ENCODE peak calls at places on chromosomes 4 and X, in six cellular contexts. One of them, this sample, is unnamed. For H3K9me3, the result is how much of the 10 kb centered on the place peaks cover.

GRCh38 chr4:183014361-183015084 is 84.5 kb upstream of the WWC2 start:
- DNase-seq in CD8-positive, alpha-beta T cell: no peak
- DNase-seq in lung: no peak
- DNase-seq in HAP-1: no peak
- DNase-seq in OCI-LY7: no peak
- DNase-seq in cardiac muscle cell: peak
- DNase-seq in this sample: no peak

GRCh38 chr4:80097395-80098177 is 24.6 kb upstream of the ANTXR2 start:
- DNase-seq in CD8-positive, alpha-beta T cell: no peak
- DNase-seq in lung: no peak
- DNase-seq in HAP-1: no peak
- DNase-seq in OCI-LY7: no peak
- DNase-seq in cardiac muscle cell: no peak
- DNase-seq in this sample: no peak

GRCh38 chr4:69610484-69610883 is 29.0 kb downstream of the UGT2A2 start:
- DNase-seq in CD8-positive, alpha-beta T cell: no peak
- DNase-seq in lung: no peak
- DNase-seq in HAP-1: no peak
- DNase-seq in OCI-LY7: no peak
- DNase-seq in cardiac muscle cell: no peak
- DNase-seq in this sample: no peak

GRCh38 chr4:3766207-3766790 is at the start of gene ADRA2C:
- DNase-seq in CD8-positive, alpha-beta T cell: no peak
- DNase-seq in lung: no peak
- DNase-seq in HAP-1: no peak
- DNase-seq in OCI-LY7: no peak
- DNase-seq in cardiac muscle cell: peak
- DNase-seq in this sample: peak

GRCh38 chr4:87973283-87974169 is 2.0 kb upstream of the SPP1 start:
- DNase-seq in CD8-positive, alpha-beta T cell: peak
- DNase-seq in lung: no peak
- DNase-seq in HAP-1: peak
- DNase-seq in OCI-LY7: peak
- DNase-seq in cardiac muscle cell: peak
- DNase-seq in this sample: peak

GRCh38 chrX:24550166-24550565 is 85.1 kb downstream of the PDK3 start:
- DNase-seq in CD8-positive, alpha-beta T cell: no peak
- DNase-seq in lung: no peak
- DNase-seq in HAP-1: no peak
- DNase-seq in OCI-LY7: no peak
- DNase-seq in cardiac muscle cell: no peak
- DNase-seq in this sample: no peak

GRCh38 chrX:8721536-8721935 is 10.4 kb downstream of the ANOS1 start:
- DNase-seq in CD8-positive, alpha-beta T cell: no peak
- DNase-seq in lung: no peak
- DNase-seq in HAP-1: no peak
- DNase-seq in OCI-LY7: no peak
- DNase-seq in cardiac muscle cell: peak
- DNase-seq in this sample: no peak

GRCh38 chrX:7876957-7877356 is 34.0 kb downstream of the VCX start:
- DNase-seq in CD8-positive, alpha-beta T cell: no peak
- DNase-seq in lung: no peak
- DNase-seq in HAP-1: no peak
- DNase-seq in OCI-LY7: no peak
- DNase-seq in cardiac muscle cell: no peak
- DNase-seq in this sample: no peak

GRCh38 chr4:183798249-183798920 is 106.7 kb upstream of the STOX2 start:
- DNase-seq in CD8-positive, alpha-beta T cell: no peak
- DNase-seq in lung: peak
- DNase-seq in HAP-1: peak
- DNase-seq in OCI-LY7: no peak
- DNase-seq in cardiac muscle cell: peak
- DNase-seq in this sample: no peak

GRCh38 chr4:142817442-142817841 is 28.7 kb downstream of the INPP4B start:
- DNase-seq in CD8-positive, alpha-beta T cell: no peak
- DNase-seq in lung: no peak
- DNase-seq in HAP-1: no peak
- DNase-seq in OCI-LY7: no peak
- DNase-seq in cardiac muscle cell: no peak
- DNase-seq in this sample: no peak

GRCh38 chr4:184148871-184149637 is 68.6 kb downstream of the ENPP6 start:
- DNase-seq in CD8-positive, alpha-beta T cell: no peak
- DNase-seq in lung: no peak
- DNase-seq in HAP-1: no peak
- DNase-seq in OCI-LY7: no peak
- DNase-seq in cardiac muscle cell: no peak
- DNase-seq in this sample: no peak

GRCh38 chr4:95289028-95289634 is 259.6 kb downstream of the UNC5C start:
- DNase-seq in CD8-positive, alpha-beta T cell: no peak
- DNase-seq in lung: no peak
- DNase-seq in HAP-1: no peak
- DNase-seq in OCI-LY7: peak
- DNase-seq in cardiac muscle cell: no peak
- DNase-seq in this sample: no peak

GRCh38 chr4:2866891-2867290 is 23.2 kb downstream of the ADD1 start:
- DNase-seq in CD8-positive, alpha-beta T cell: no peak
- DNase-seq in lung: no peak
- DNase-seq in HAP-1: no peak
- DNase-seq in OCI-LY7: no peak
- DNase-seq in cardiac muscle cell: no peak
- DNase-seq in this sample: no peak

GRCh38 chr4:141307241-141307689 is 86.6 kb downstream of the ZNF330 start:
- DNase-seq in CD8-positive, alpha-beta T cell: peak
- DNase-seq in lung: peak
- DNase-seq in HAP-1: peak
- DNase-seq in OCI-LY7: peak
- DNase-seq in cardiac muscle cell: peak
- DNase-seq in this sample: peak

GRCh38 chr4:97656034-97656720 is 487.1 kb downstream of the STPG2 start:
- DNase-seq in CD8-positive, alpha-beta T cell: no peak
- DNase-seq in lung: no peak
- DNase-seq in HAP-1: no peak
- DNase-seq in OCI-LY7: no peak
- DNase-seq in cardiac muscle cell: no peak
- DNase-seq in this sample: no peak

DNA sequence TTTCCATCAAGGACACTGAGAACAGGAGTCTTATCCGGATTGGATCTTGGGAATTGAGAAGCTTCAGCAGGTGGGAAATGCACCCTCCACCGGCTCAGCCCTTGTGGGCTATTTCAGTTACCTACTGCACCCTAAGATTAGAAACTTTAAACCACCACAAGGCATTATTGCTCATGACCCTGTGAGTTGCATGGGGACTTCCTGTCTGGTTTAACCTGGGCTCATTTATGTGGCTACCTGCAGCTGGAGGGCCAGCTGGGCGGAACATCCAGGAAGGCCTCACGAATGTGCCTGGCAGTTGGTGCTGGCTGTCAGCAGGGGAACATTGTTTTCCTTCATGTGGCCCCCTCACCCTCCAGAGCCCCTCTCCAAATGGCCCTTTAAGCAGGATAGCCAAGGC is 164.1 kb downstream of the DEFB131A start:
- DNase-seq in CD8-positive, alpha-beta T cell: no peak
- DNase-seq in lung: no peak
- DNase-seq in HAP-1: no peak
- DNase-seq in OCI-LY7: peak
- DNase-seq in cardiac muscle cell: no peak
- DNase-seq in this sample: no peak
- H3K9me3 ChIP-seq in CD8-positive, alpha-beta T cell: under half
- H3K9me3 ChIP-seq in lung: under half
- H3K9me3 ChIP-seq in HAP-1: under half
- H3K9me3 ChIP-seq in OCI-LY7: under half
- H3K9me3 ChIP-seq in cardiac muscle cell: under half
- H3K9me3 ChIP-seq in this sample: under half

GRCh38 chr4:41751325-41752061 is 3.0 kb upstream of the PHOX2B start:
- DNase-seq in CD8-positive, alpha-beta T cell: no peak
- DNase-seq in lung: no peak
- DNase-seq in HAP-1: no peak
- DNase-seq in OCI-LY7: no peak
- DNase-seq in cardiac muscle cell: no peak
- DNase-seq in this sample: no peak
- H3K9me3 ChIP-seq in CD8-positive, alpha-beta T cell: under half
- H3K9me3 ChIP-seq in lung: under half
- H3K9me3 ChIP-seq in HAP-1: under half
- H3K9me3 ChIP-seq in OCI-LY7: under half
- H3K9me3 ChIP-seq in cardiac muscle cell: under half
- H3K9me3 ChIP-seq in this sample: under half

DNA sequence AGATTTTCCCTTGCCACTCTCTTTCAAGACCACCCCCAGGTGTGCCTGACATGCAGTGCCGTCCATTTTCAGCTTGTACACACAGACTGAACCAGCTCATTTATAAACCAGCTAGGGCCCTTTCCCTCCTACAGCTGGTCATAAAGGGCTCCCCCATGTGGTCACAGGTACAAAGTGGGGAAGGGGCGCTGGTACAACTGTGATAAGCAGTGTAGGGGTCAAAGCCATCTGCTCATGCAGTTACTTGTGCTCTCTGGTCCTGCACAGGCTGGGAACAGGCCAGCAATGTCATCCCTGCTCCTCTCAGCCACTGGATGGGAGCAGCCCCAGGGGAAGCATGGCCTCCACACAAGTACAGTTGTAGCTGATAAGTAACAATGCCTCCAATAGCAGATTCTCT is 20.6 kb downstream of the GABRQ start:
- DNase-seq in CD8-positive, alpha-beta T cell: no peak
- DNase-seq in lung: no peak
- DNase-seq in HAP-1: no peak
- DNase-seq in OCI-LY7: no peak
- DNase-seq in cardiac muscle cell: peak
- DNase-seq in this sample: no peak
- H3K9me3 ChIP-seq in CD8-positive, alpha-beta T cell: under half
- H3K9me3 ChIP-seq in lung: under half
- H3K9me3 ChIP-seq in HAP-1: under half
- H3K9me3 ChIP-seq in OCI-LY7: under half
- H3K9me3 ChIP-seq in cardiac muscle cell: under half
- H3K9me3 ChIP-seq in this sample: under half

DNA sequence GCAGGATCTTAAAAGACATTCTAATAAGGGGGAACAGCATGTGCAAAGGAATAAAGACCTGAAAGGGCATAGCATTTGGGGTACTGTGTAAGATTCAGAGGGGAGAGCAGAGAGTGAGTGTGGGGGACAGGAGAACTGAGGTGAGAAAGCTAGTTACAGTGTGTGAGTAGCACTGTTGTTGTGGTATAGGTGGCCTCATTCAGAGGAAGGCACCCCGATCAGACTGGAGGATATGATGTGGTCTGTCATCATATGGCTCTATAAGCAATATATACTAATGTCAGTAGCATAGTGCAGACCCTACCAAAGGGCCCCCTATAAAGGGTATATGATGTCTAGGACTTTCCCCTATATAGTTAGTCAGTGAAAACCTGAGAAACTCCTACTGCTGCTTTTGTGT is 175.8 kb downstream of the FMR1NB start:
- DNase-seq in CD8-positive, alpha-beta T cell: no peak
- DNase-seq in lung: no peak
- DNase-seq in HAP-1: no peak
- DNase-seq in OCI-LY7: no peak
- DNase-seq in cardiac muscle cell: no peak
- DNase-seq in this sample: no peak
- H3K9me3 ChIP-seq in CD8-positive, alpha-beta T cell: under half
- H3K9me3 ChIP-seq in lung: under half
- H3K9me3 ChIP-seq in HAP-1: under half
- H3K9me3 ChIP-seq in OCI-LY7: under half
- H3K9me3 ChIP-seq in cardiac muscle cell: under half
- H3K9me3 ChIP-seq in this sample: under half

DNA sequence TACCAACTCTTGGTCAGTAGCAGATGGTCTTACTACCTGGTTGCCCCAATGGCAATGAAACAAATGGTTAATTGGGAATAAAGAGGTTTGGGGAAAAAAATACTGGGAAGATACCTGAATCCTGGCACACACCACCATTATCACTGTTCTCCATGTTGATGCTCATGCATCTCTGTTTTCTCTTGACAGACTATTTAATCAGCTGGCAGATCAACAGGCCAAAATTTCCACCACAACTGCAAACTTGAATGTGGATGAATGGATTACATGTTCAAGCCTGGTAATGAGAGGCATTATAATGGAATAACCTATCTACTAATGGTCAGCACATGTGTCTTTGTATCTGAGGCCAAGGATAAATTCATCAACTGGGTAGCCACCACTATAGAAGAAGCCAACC is 45.7 kb downstream of the ZNF721 start:
- DNase-seq in CD8-positive, alpha-beta T cell: no peak
- DNase-seq in lung: no peak
- DNase-seq in HAP-1: no peak
- DNase-seq in OCI-LY7: no peak
- DNase-seq in cardiac muscle cell: no peak
- DNase-seq in this sample: no peak
- H3K9me3 ChIP-seq in CD8-positive, alpha-beta T cell: half or more
- H3K9me3 ChIP-seq in lung: under half
- H3K9me3 ChIP-seq in HAP-1: half or more
- H3K9me3 ChIP-seq in OCI-LY7: half or more
- H3K9me3 ChIP-seq in cardiac muscle cell: under half
- H3K9me3 ChIP-seq in this sample: under half

GRCh38 chrX:48059296-48059639 is 12.2 kb downstream of the ZNF630 start:
- DNase-seq in CD8-positive, alpha-beta T cell: no peak
- DNase-seq in lung: no peak
- DNase-seq in HAP-1: no peak
- DNase-seq in OCI-LY7: no peak
- DNase-seq in cardiac muscle cell: no peak
- DNase-seq in this sample: no peak

GRCh38 chrX:48064261-48064660 is 7.2 kb downstream of the ZNF630 start:
- DNase-seq in CD8-positive, alpha-beta T cell: no peak
- DNase-seq in lung: no peak
- DNase-seq in HAP-1: no peak
- DNase-seq in OCI-LY7: no peak
- DNase-seq in cardiac muscle cell: no peak
- DNase-seq in this sample: no peak

GRCh38 chrX:48058621-48059295 is 12.7 kb downstream of the ZNF630 start:
- DNase-seq in CD8-positive, alpha-beta T cell: no peak
- DNase-seq in lung: no peak
- DNase-seq in HAP-1: no peak
- DNase-seq in OCI-LY7: no peak
- DNase-seq in cardiac muscle cell: no peak
- DNase-seq in this sample: no peak
- H3K9me3 ChIP-seq in CD8-positive, alpha-beta T cell: under half
- H3K9me3 ChIP-seq in lung: under half
- H3K9me3 ChIP-seq in HAP-1: under half
- H3K9me3 ChIP-seq in OCI-LY7: under half
- H3K9me3 ChIP-seq in cardiac muscle cell: under half
- H3K9me3 ChIP-seq in this sample: under half

DNA sequence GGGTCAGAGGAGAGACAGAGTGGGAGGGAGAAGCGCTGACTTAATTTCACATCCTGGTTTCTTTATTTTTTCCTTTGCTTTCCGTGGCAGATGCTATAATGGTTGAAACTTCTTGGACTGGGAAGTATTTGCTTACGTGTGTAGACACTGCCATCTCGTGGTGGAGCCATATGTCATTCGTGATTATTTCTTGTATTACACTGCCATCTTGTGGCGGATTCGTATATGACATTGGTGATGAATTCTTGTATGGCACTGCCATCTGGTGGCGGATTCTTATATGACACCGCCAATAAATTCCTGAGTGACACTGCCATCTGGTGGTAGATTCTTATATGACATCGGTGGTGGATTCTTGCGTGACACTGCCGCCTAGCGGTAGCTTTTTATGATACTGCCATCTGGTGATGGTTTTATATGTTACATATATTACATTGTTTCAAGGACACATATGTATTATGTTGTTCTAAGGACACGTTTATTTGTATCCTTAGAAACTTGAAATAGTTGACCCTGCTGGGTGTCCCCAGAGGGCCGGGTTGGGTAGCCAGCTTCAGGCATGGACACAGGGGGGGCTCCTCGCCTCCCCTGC is 37.3 kb upstream of the CLCN4 start:
- DNase-seq in CD8-positive, alpha-beta T cell: peak
- DNase-seq in lung: peak
- DNase-seq in HAP-1: peak
- DNase-seq in OCI-LY7: peak
- DNase-seq in cardiac muscle cell: peak
- DNase-seq in this sample: no peak
- H3K9me3 ChIP-seq in CD8-positive, alpha-beta T cell: under half
- H3K9me3 ChIP-seq in lung: under half
- H3K9me3 ChIP-seq in HAP-1: under half
- H3K9me3 ChIP-seq in OCI-LY7: under half
- H3K9me3 ChIP-seq in cardiac muscle cell: under half
- H3K9me3 ChIP-seq in this sample: under half